ENCODE peak calls at places on chromosomes 6 and 20, in ten cellular contexts. R is RWPE1; E is activated effector memory CD4-positive, alpha-beta T cell treated with anti-CD3 and anti-CD28 coated beads, Interleukin-2, amount 50 U/mL, for 16 hours; M is COR-L47; G is type B pancreatic cell; K is stimulated activated CD4-positive, alpha-beta T cell treated with anti-CD3 and anti-CD28 coated beads, Interleukin-15, amount 100 ng/mL, for 24 hours; F is IMR-90; I is iPS-NIHi11; D is activated CD8-positive, alpha-beta T cell treated with anti-CD3 and anti-CD28 coated beads for 36 hours; Z is effector CD4-positive, alpha-beta T cell. N is an unnamed sample.

GRCh38 chr6:7534192-7534591 is 7.3 kb upstream of the DSP start:
- DNase-seq in R (no peak), E (no peak), M (no peak), G (no peak), K (no peak), F (no peak), I (no peak), D (no peak), Z (no peak), N (no peak)

GRCh38 chr20:24497851-24498250 is 28.4 kb downstream of the SYNDIG1 start:
- DNase-seq in R (no peak), E (no peak), M (peak; percentile 89), G (no peak), K (no peak), F (peak; percentile 33), I (no peak), D (no peak), Z (no peak), N (no peak)

GRCh38 chr6:107118976-107119375 is 3.7 kb upstream of the BEND3 start:
- DNase-seq in R (no peak), E (no peak), M (no peak), G (no peak), K (no peak), F (no peak), I (no peak), D (no peak), Z (no peak), N (no peak)

GRCh38 chr6:150928882-150929281 is 63.4 kb downstream of the MTHFD1L start:
- DNase-seq in R (no peak), E (no peak), M (no peak), G (no peak), K (no peak), F (no peak), I (peak; percentile 52), D (no peak), Z (no peak), N (no peak)

GRCh38 chr20:49367113-49367512 is 89.3 kb upstream of the ZNFX1 start:
- DNase-seq in R (no peak), E (no peak), M (no peak), G (no peak), K (no peak), F (no peak), I (no peak), D (no peak), Z (no peak), N (no peak)

GRCh38 chr6:76230711-76231110 is 158.2 kb upstream of the IMPG1 start:
- DNase-seq in R (no peak), E (no peak), M (no peak), G (no peak), K (no peak), F (no peak), I (peak; percentile 36), D (no peak), Z (no peak), N (no peak)

GRCh38 chr6:123899745-123900144 is 96.1 kb downstream of the NKAIN2 start:
- DNase-seq in R (no peak), E (no peak), M (no peak), G (no peak), K (no peak), F (no peak), I (no peak), D (no peak), Z (no peak), N (peak; percentile 0)

GRCh38 chr20:47509104-47509661 is 7.5 kb downstream of the NCOA3 start:
- DNase-seq in R (no peak), E (no peak), M (no peak), G (no peak), K (no peak), F (no peak), I (no peak), D (no peak), Z (no peak), N (no peak)

GRCh38 chr6:157239671-157240058 is 83.7 kb downstream of the TMEM242 start:
- DNase-seq in R (no peak), E (no peak), M (no peak), G (no peak), K (no peak), F (no peak), I (no peak), D (no peak), Z (no peak), N (no peak)

GRCh38 chr20:36173451-36173933 is 19.0 kb downstream of the EPB41L1 start:
- DNase-seq in R (no peak), E (no peak), M (no peak), G (no peak), K (peak; percentile 14), F (peak; percentile 13), I (peak; percentile 92), D (peak; percentile 45), Z (no peak), N (no peak)

GRCh38 chr6:18241208-18241836 is 23.0 kb downstream of the DEK start:
- DNase-seq in R (no peak), E (no peak), M (no peak), G (no peak), K (no peak), F (peak; percentile 38), I (no peak), D (no peak), Z (no peak), N (no peak)

GRCh38 chr6:163391983-163392382 is 22.5 kb upstream of the QKI start:
- DNase-seq in R (peak; percentile 85), E (no peak), M (no peak), G (no peak), K (no peak), F (no peak), I (no peak), D (no peak), Z (no peak), N (no peak)

GRCh38 chr6:125821825-125822281 is 31.1 kb downstream of the NCOA7 start:
- DNase-seq in R (no peak), E (no peak), M (no peak), G (no peak), K (no peak), F (no peak), I (no peak), D (no peak), Z (no peak), N (peak; percentile 2)

GRCh38 chr6:39005774-39006173 is 42.8 kb upstream of the GLP1R start:
- DNase-seq in R (no peak), E (no peak), M (peak; percentile 75), G (no peak), K (no peak), F (no peak), I (no peak), D (no peak), Z (no peak), N (peak; percentile 18)

GRCh38 chr6:99143108-99143828 is 195.5 kb upstream of the FBXL4 start:
- DNase-seq in R (no peak), E (no peak), M (no peak), G (no peak), K (no peak), F (no peak), I (no peak), D (no peak), Z (no peak), N (no peak)

GRCh38 chr6:54294965-54295532 is 13.2 kb upstream of the TINAG start:
- DNase-seq in R (no peak), E (no peak), M (no peak), G (no peak), K (no peak), F (no peak), I (no peak), D (no peak), Z (no peak), N (no peak)

GRCh38 chr20:57688864-57689263 is 21.0 kb downstream of the PMEPA1 start:
- DNase-seq in R (no peak), E (no peak), M (no peak), G (no peak), K (no peak), F (no peak), I (no peak), D (no peak), Z (no peak), N (no peak)

GRCh38 chr6:10332121-10332520 is 82.8 kb downstream of the TFAP2A start:
- DNase-seq in R (no peak), E (peak; percentile 3), M (no peak), G (no peak), K (no peak), F (no peak), I (no peak), D (no peak), Z (no peak), N (no peak)

GRCh38 chr20:5827098-5827853 is 77.1 kb downstream of the SHLD1 start:
- DNase-seq in R (no peak), E (no peak), M (no peak), G (no peak), K (no peak), F (no peak), I (no peak), D (peak; percentile 31), Z (no peak), N (no peak)

GRCh38 chr6:27672113-27672799 is 199.4 kb upstream of the ZNF184 start:
- DNase-seq in R (no peak), E (peak; percentile 68), M (no peak), G (no peak), K (peak; percentile 55), F (peak; percentile 52), I (peak; percentile 50), D (peak; percentile 78), Z (no peak), N (peak; percentile 87)

GRCh38 chr6:84018453-84019061 is 15.0 kb upstream of the MRAP2 start:
- DNase-seq in R (no peak), E (no peak), M (no peak), G (no peak), K (no peak), F (no peak), I (no peak), D (no peak), Z (no peak), N (no peak)

GRCh38 chr20:36400901-36401300 is 94.8 kb downstream of the DLGAP4 start:
- DNase-seq in R (no peak), E (no peak), M (no peak), G (no peak), K (no peak), F (no peak), I (peak; percentile 77), D (no peak), Z (no peak), N (peak; percentile 42)

GRCh38 chr6:69489970-69490369 is 306.8 kb downstream of the LMBRD1 start:
- DNase-seq in R (no peak), E (no peak), M (no peak), G (no peak), K (no peak), F (no peak), I (no peak), D (no peak), Z (no peak), N (no peak)

GRCh38 chr6:7901780-7902179 is 8.8 kb downstream of the TXNDC5 start:
- DNase-seq in R (no peak), E (no peak), M (no peak), G (no peak), K (no peak), F (no peak), I (no peak), D (no peak), Z (no peak), N (no peak)

GRCh38 chr6:7461416-7461815 is 71.8 kb downstream of the RIOK1 start:
- DNase-seq in R (no peak), E (no peak), M (no peak), G (no peak), K (no peak), F (peak; percentile 12), I (no peak), D (no peak), Z (no peak), N (no peak)

GRCh38 chr6:45377041-45377554 is 636 bp downstream of the SUPT3H start:
- DNase-seq in R (no peak), E (no peak), M (no peak), G (no peak), K (no peak), F (peak; percentile 16), I (no peak), D (no peak), Z (no peak), N (no peak)

GRCh38 chr6:157559201-157559756 is 178.3 kb downstream of the ZDHHC14 start:
- DNase-seq in R (no peak), E (no peak), M (no peak), G (no peak), K (no peak), F (no peak), I (no peak), D (no peak), Z (no peak), N (no peak)

GRCh38 chr6:132566404-132566803 is 3.7 kb upstream of the TAAR6 start:
- DNase-seq in R (no peak), E (no peak), M (no peak), G (no peak), K (no peak), F (no peak), I (no peak), D (no peak), Z (no peak), N (no peak)

N was measured in T47D.